ENCODE peak calls at places on chromosomes 2 and 18, in five cellular contexts. One of them, this sample, is unnamed.

GRCh38 chr18:2587788-2588187 is 16.4 kb downstream of the NDC80 start:
- DNase-seq in SK-N-SH: no peak
- DNase-seq in K562: no peak
- DNase-seq in GM12878: no peak
- DNase-seq in HepG2: no peak
- DNase-seq in this sample: no peak

GRCh38 chr2:69171070-69171811 is 158.3 kb downstream of the ANTXR1 start:
- DNase-seq in SK-N-SH: no peak
- DNase-seq in GM12878: no peak
- DNase-seq in K562: no peak
- DNase-seq in HepG2: peak
- DNase-seq in this sample: no peak

GRCh38 chr2:12714391-12715221 is 2.1 kb upstream of the TRIB2 start:
- DNase-seq in SK-N-SH: no peak
- DNase-seq in HepG2: no peak
- DNase-seq in K562: no peak
- DNase-seq in GM12878: no peak
- DNase-seq in this sample: no peak

GRCh38 chr2:156385242-156385641 is 50.9 kb upstream of the GPD2 start:
- DNase-seq in K562: no peak
- DNase-seq in SK-N-SH: no peak
- DNase-seq in HepG2: no peak
- DNase-seq in GM12878: no peak
- DNase-seq in this sample: no peak

GRCh38 chr2:233501198-233502076 is 65.1 kb downstream of the USP40 start:
- DNase-seq in GM12878: no peak
- DNase-seq in SK-N-SH: no peak
- DNase-seq in HepG2: no peak
- DNase-seq in K562: no peak
- DNase-seq in this sample: no peak

GRCh38 chr2:60818272-60818671 is 62.2 kb downstream of the PAPOLG start:
- DNase-seq in SK-N-SH: no peak
- DNase-seq in K562: peak
- DNase-seq in HepG2: peak
- DNase-seq in GM12878: no peak
- DNase-seq in this sample: no peak

GRCh38 chr2:60756097-60757087 is at the start of gene PAPOLG:
- DNase-seq in HepG2: peak
- DNase-seq in SK-N-SH: peak
- DNase-seq in GM12878: peak
- DNase-seq in K562: peak
- DNase-seq in this sample: peak

GRCh38 chr2:109264595-109265328 is 135.8 kb downstream of the SH3RF3 start:
- DNase-seq in HepG2: peak
- DNase-seq in GM12878: no peak
- DNase-seq in K562: no peak
- DNase-seq in SK-N-SH: no peak
- DNase-seq in this sample: no peak

GRCh38 chr18:79988925-79989361 is 580 bp upstream of the TXNL4A start:
- DNase-seq in HepG2: no peak
- DNase-seq in K562: no peak
- DNase-seq in GM12878: no peak
- DNase-seq in SK-N-SH: no peak
- DNase-seq in this sample: no peak

GRCh38 chr2:99880148-99880983 is 262.0 kb downstream of the AFF3 start:
- DNase-seq in K562: no peak
- DNase-seq in SK-N-SH: peak
- DNase-seq in GM12878: no peak
- DNase-seq in HepG2: no peak
- DNase-seq in this sample: no peak

GRCh38 chr2:2016912-2017311 is 272.6 kb upstream of the PXDN start:
- DNase-seq in GM12878: no peak
- DNase-seq in HepG2: no peak
- DNase-seq in K562: no peak
- DNase-seq in SK-N-SH: no peak
- DNase-seq in this sample: no peak

GRCh38 chr2:42568431-42569115 is at the start of gene MTA3:
- DNase-seq in HepG2: peak
- DNase-seq in SK-N-SH: peak
- DNase-seq in GM12878: no peak
- DNase-seq in K562: peak
- DNase-seq in this sample: peak

GRCh38 chr2:46970334-46971288 is 55.0 kb upstream of the MCFD2 start:
- DNase-seq in GM12878: no peak
- DNase-seq in K562: no peak
- DNase-seq in HepG2: peak
- DNase-seq in SK-N-SH: no peak
- DNase-seq in this sample: no peak

GRCh38 chr2:207744050-207744449 is 25.7 kb downstream of the FZD5 start:
- DNase-seq in GM12878: no peak
- DNase-seq in K562: no peak
- DNase-seq in HepG2: no peak
- DNase-seq in SK-N-SH: no peak
- DNase-seq in this sample: no peak

GRCh38 chr18:777021-777420 is 35.0 kb downstream of the YES1 start:
- DNase-seq in K562: no peak
- DNase-seq in SK-N-SH: no peak
- DNase-seq in HepG2: no peak
- DNase-seq in GM12878: no peak
- DNase-seq in this sample: no peak

GRCh38 chr2:47041891-47042684 is 113.0 kb downstream of the STPG4 start:
- DNase-seq in SK-N-SH: no peak
- DNase-seq in K562: no peak
- DNase-seq in HepG2: no peak
- DNase-seq in GM12878: no peak
- DNase-seq in this sample: no peak

GRCh38 chr2:232327089-232328037 is 51.2 kb upstream of the ALPP start:
- DNase-seq in SK-N-SH: peak
- DNase-seq in HepG2: peak
- DNase-seq in K562: peak
- DNase-seq in GM12878: no peak
- DNase-seq in this sample: peak

GRCh38 chr18:39635966-39636365 is 2070.4 kb upstream of the CELF4 start:
- DNase-seq in SK-N-SH: no peak
- DNase-seq in GM12878: no peak
- DNase-seq in K562: no peak
- DNase-seq in HepG2: no peak
- DNase-seq in this sample: no peak

GRCh38 chr2:120990451-120990871 is 254.8 kb downstream of the GLI2 start:
- DNase-seq in SK-N-SH: no peak
- DNase-seq in HepG2: no peak
- DNase-seq in K562: no peak
- DNase-seq in GM12878: no peak
- DNase-seq in this sample: no peak

GRCh38 chr2:69375494-69376353 is 11.3 kb downstream of the GFPT1 start:
- DNase-seq in SK-N-SH: peak
- DNase-seq in GM12878: no peak
- DNase-seq in K562: peak
- DNase-seq in HepG2: no peak
- DNase-seq in this sample: no peak

GRCh38 chr2:3073721-3074120 is 303.9 kb downstream of the EIPR1 start:
- DNase-seq in HepG2: no peak
- DNase-seq in SK-N-SH: no peak
- DNase-seq in K562: no peak
- DNase-seq in GM12878: no peak
- DNase-seq in this sample: no peak

GRCh38 chr2:98379311-98380202 is 33.3 kb downstream of the CNGA3 start:
- DNase-seq in K562: no peak
- DNase-seq in HepG2: no peak
- DNase-seq in GM12878: no peak
- DNase-seq in SK-N-SH: no peak
- DNase-seq in this sample: peak

GRCh38 chr2:119721904-119722303 is 37.8 kb upstream of the PTPN4 start:
- DNase-seq in HepG2: peak
- DNase-seq in SK-N-SH: no peak
- DNase-seq in GM12878: no peak
- DNase-seq in K562: no peak
- DNase-seq in this sample: no peak

GRCh38 chr2:166803314-166803986 is 84.8 kb upstream of the XIRP2 start:
- DNase-seq in HepG2: peak
- DNase-seq in SK-N-SH: peak
- DNase-seq in GM12878: no peak
- DNase-seq in K562: no peak
- DNase-seq in this sample: no peak

GRCh38 chr2:239467281-239467955 is 66.6 kb upstream of the HDAC4 start:
- DNase-seq in HepG2: no peak
- DNase-seq in K562: no peak
- DNase-seq in SK-N-SH: no peak
- DNase-seq in GM12878: no peak
- DNase-seq in this sample: no peak

GRCh38 chr2:54949431-54949830 is 100.8 kb downstream of the RTN4 start:
- DNase-seq in HepG2: no peak
- DNase-seq in SK-N-SH: no peak
- DNase-seq in GM12878: no peak
- DNase-seq in K562: no peak
- DNase-seq in this sample: no peak

DNA sequence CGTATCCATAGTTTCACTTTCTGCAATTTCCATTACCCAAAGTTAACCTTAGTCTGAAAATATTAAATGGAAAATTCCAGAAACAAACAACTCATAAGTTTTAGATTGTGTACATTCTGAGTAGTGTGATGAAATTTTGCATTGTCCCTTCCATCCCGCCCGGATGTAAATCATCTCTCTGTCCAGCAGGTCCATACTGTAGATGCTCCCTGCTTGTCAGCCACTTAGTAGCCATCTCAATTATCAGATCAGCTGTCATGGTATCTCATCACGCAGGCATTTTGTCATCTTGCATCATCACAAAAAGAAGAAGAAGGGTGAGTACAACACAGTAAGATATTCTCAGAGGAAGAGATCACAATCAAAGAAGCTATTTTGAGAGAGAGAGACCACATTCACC is 185.0 kb upstream of the STK17B start:
- DNase-seq in SK-N-SH: no peak
- DNase-seq in HepG2: no peak
- DNase-seq in K562: no peak
- DNase-seq in GM12878: no peak
- DNase-seq in this sample: no peak
- TF ChIP-seq USF2 in SK-N-SH: no peak
- TF ChIP-seq USF2 in HepG2: no peak
- TF ChIP-seq USF2 in K562: no peak
- TF ChIP-seq USF2 in GM12878: no peak
- TF ChIP-seq USF2 in this sample: no peak

DNA sequence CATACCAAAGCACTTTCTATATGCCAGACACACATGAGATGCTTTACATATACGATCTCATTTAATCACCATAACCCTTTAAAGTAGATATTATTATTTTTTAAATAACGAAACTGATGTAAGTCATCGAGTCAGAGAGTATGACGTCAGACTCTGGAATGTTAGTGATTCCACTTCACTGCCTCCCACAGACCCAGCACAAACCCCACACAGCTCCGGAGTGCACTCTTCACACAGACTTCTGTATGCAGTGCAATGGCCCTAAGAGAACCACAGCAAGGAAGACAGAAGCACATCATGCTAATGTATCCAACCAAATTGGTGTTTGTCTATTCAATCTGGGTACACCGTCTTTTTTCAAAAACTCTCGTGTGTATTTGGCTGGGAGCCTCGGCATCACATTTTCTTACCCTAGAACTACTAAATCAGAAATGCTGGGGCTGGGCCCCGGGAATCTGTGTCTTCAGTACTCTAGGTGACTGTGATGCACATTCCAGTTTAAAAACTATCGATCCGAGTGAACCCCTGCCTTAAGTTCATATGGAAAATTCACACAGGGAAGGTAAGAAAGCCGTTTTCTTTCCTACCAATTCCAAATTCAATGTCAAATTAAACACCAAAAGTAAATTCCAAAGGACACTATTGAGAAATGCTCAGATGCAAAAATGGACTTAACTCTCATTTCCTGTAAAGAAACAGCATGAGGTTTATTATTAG is 117.7 kb upstream of the ACVR1C start:
- DNase-seq in K562: no peak
- DNase-seq in GM12878: no peak
- DNase-seq in SK-N-SH: no peak
- DNase-seq in HepG2: no peak
- DNase-seq in this sample: no peak
- TF ChIP-seq YY1 in K562: no peak
- TF ChIP-seq YY1 in GM12878: no peak
- TF ChIP-seq YY1 in SK-N-SH: no peak
- TF ChIP-seq YY1 in HepG2: no peak
- TF ChIP-seq YY1 in this sample: no peak

DNA sequence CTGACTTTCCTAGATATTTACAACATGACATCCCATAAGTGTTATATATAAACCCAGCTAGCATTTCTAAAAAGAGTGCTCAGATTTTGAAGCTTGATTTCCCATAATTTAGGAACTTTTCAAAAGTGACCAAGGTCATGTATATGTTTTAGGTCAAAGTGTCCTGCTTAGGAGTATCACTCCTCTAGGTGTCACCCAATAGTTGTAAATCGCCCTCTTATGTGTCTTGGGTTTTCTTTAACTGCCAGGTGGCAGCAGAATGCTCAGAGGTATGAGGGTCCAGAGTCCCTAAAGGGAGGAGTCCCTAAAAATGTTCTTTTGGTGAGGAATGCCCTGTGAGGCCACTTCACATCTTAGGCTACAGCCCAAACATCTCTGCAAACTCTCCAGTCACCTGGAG is 358.3 kb downstream of the CELF4 start:
- DNase-seq in SK-N-SH: no peak
- DNase-seq in K562: no peak
- DNase-seq in HepG2: no peak
- DNase-seq in GM12878: no peak
- DNase-seq in this sample: no peak
- TF ChIP-seq CTCF in SK-N-SH: peak
- TF ChIP-seq CTCF in K562: peak
- TF ChIP-seq CTCF in HepG2: peak
- TF ChIP-seq CTCF in GM12878: no peak
- TF ChIP-seq CTCF in this sample: peak

GRCh38 chr2:9309147-9309546 is 102.5 kb downstream of the ASAP2 start:
- DNase-seq in GM12878: no peak
- DNase-seq in K562: no peak
- DNase-seq in HepG2: no peak
- DNase-seq in SK-N-SH: no peak
- DNase-seq in this sample: no peak

GRCh38 chr2:9308186-9308955 is 101.8 kb downstream of the ASAP2 start:
- DNase-seq in GM12878: no peak
- DNase-seq in HepG2: no peak
- DNase-seq in K562: no peak
- DNase-seq in SK-N-SH: no peak
- DNase-seq in this sample: no peak

GRCh38 chr2:9310827-9311226 is 104.2 kb downstream of the ASAP2 start:
- DNase-seq in HepG2: no peak
- DNase-seq in K562: no peak
- DNase-seq in GM12878: no peak
- DNase-seq in SK-N-SH: no peak
- DNase-seq in this sample: no peak

GRCh38 chr2:9311488-9311887 is 104.9 kb downstream of the ASAP2 start:
- DNase-seq in SK-N-SH: peak
- DNase-seq in GM12878: no peak
- DNase-seq in HepG2: no peak
- DNase-seq in K562: no peak
- DNase-seq in this sample: no peak

DNA sequence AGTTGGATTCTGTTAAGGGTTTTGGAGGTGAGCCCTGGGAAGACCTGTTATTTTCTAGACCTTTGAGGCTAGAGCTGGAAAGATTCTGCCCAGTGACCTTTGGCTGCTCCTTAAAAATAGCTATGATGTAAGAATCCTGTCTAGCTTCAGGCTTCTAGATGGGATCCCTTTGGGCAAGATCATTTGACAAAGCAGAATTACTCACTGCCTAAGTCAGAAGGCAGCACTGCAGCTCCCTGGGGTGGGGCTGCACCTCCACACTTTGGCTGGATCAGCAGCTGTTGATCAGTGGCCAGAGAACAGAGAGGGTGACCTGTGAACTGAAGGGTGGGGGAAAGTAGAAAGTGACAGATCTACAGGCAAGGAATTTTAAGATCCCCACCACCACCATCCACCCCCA is 103.8 kb downstream of the ASAP2 start:
- DNase-seq in K562: no peak
- DNase-seq in GM12878: no peak
- DNase-seq in HepG2: no peak
- DNase-seq in SK-N-SH: peak
- DNase-seq in this sample: no peak
- TF ChIP-seq USF2 in K562: no peak
- TF ChIP-seq USF2 in GM12878: no peak
- TF ChIP-seq USF2 in HepG2: no peak
- TF ChIP-seq USF2 in SK-N-SH: no peak
- TF ChIP-seq USF2 in this sample: no peak

This sample was measured in H1.